ENCODE peak calls at places on chromosomes 3 and 15, in nine cellular contexts. One of them, this sample, is unnamed.

GRCh38 chr15:49134683-49135341 is 20.6 kb downstream of the COPS2 start:
- DNase-seq in fibroblast of pulmonary artery: peak
- DNase-seq in upper lobe of left lung: no peak
- DNase-seq in BJ: no peak
- DNase-seq in astrocyte: peak
- DNase-seq in tibial nerve: no peak
- DNase-seq in heart left ventricle: no peak
- DNase-seq in epithelial cell of esophagus: no peak
- DNase-seq in transverse colon: no peak
- DNase-seq in this sample: no peak

GRCh38 chr3:185988816-185989175 is 51.0 kb upstream of the TRA2B start:
- DNase-seq in fibroblast of pulmonary artery: no peak
- DNase-seq in upper lobe of left lung: no peak
- DNase-seq in BJ: no peak
- DNase-seq in astrocyte: no peak
- DNase-seq in tibial nerve: no peak
- DNase-seq in heart left ventricle: no peak
- DNase-seq in epithelial cell of esophagus: no peak
- DNase-seq in transverse colon: no peak
- DNase-seq in this sample: no peak

GRCh38 chr3:152197937-152198336 is 70.8 kb upstream of the MBNL1 start:
- DNase-seq in fibroblast of pulmonary artery: no peak
- DNase-seq in upper lobe of left lung: no peak
- DNase-seq in BJ: no peak
- DNase-seq in astrocyte: no peak
- DNase-seq in tibial nerve: no peak
- DNase-seq in heart left ventricle: no peak
- DNase-seq in epithelial cell of esophagus: no peak
- DNase-seq in transverse colon: no peak
- DNase-seq in this sample: no peak

GRCh38 chr15:67063689-67064606 is 1.5 kb upstream of the SMAD3 start:
- DNase-seq in fibroblast of pulmonary artery: no peak
- DNase-seq in upper lobe of left lung: peak
- DNase-seq in BJ: no peak
- DNase-seq in astrocyte: peak
- DNase-seq in tibial nerve: no peak
- DNase-seq in heart left ventricle: peak
- DNase-seq in epithelial cell of esophagus: no peak
- DNase-seq in transverse colon: peak
- DNase-seq in this sample: no peak

GRCh38 chr3:161796780-161797179 is 300.2 kb downstream of the OTOL1 start:
- DNase-seq in fibroblast of pulmonary artery: peak
- DNase-seq in upper lobe of left lung: no peak
- DNase-seq in BJ: no peak
- DNase-seq in astrocyte: no peak
- DNase-seq in tibial nerve: no peak
- DNase-seq in heart left ventricle: no peak
- DNase-seq in epithelial cell of esophagus: no peak
- DNase-seq in transverse colon: no peak
- DNase-seq in this sample: no peak

GRCh38 chr3:128486692-128487537 is 6.1 kb downstream of the GATA2 start:
- DNase-seq in fibroblast of pulmonary artery: peak
- DNase-seq in upper lobe of left lung: peak
- DNase-seq in BJ: no peak
- DNase-seq in astrocyte: no peak
- DNase-seq in tibial nerve: no peak
- DNase-seq in heart left ventricle: no peak
- DNase-seq in epithelial cell of esophagus: peak
- DNase-seq in transverse colon: no peak
- DNase-seq in this sample: no peak

GRCh38 chr3:99577160-99577559 is 61.2 kb upstream of the COL8A1 start:
- DNase-seq in fibroblast of pulmonary artery: peak
- DNase-seq in upper lobe of left lung: no peak
- DNase-seq in BJ: no peak
- DNase-seq in astrocyte: peak
- DNase-seq in tibial nerve: no peak
- DNase-seq in heart left ventricle: no peak
- DNase-seq in epithelial cell of esophagus: no peak
- DNase-seq in transverse colon: no peak
- DNase-seq in this sample: no peak

GRCh38 chr15:85750319-85750806 is 44.4 kb downstream of the KLHL25 start:
- DNase-seq in fibroblast of pulmonary artery: peak
- DNase-seq in upper lobe of left lung: peak
- DNase-seq in BJ: no peak
- DNase-seq in astrocyte: peak
- DNase-seq in tibial nerve: peak
- DNase-seq in heart left ventricle: peak
- DNase-seq in epithelial cell of esophagus: no peak
- DNase-seq in transverse colon: peak
- DNase-seq in this sample: no peak

GRCh38 chr3:190117995-190118394 is 2.7 kb downstream of the P3H2 start:
- DNase-seq in fibroblast of pulmonary artery: no peak
- DNase-seq in upper lobe of left lung: no peak
- DNase-seq in BJ: no peak
- DNase-seq in astrocyte: peak
- DNase-seq in tibial nerve: no peak
- DNase-seq in heart left ventricle: no peak
- DNase-seq in epithelial cell of esophagus: peak
- DNase-seq in transverse colon: no peak
- DNase-seq in this sample: no peak

GRCh38 chr3:190119734-190120133 is 963 bp downstream of the P3H2 start:
- DNase-seq in fibroblast of pulmonary artery: no peak
- DNase-seq in upper lobe of left lung: no peak
- DNase-seq in BJ: no peak
- DNase-seq in astrocyte: no peak
- DNase-seq in tibial nerve: no peak
- DNase-seq in heart left ventricle: no peak
- DNase-seq in epithelial cell of esophagus: no peak
- DNase-seq in transverse colon: no peak
- DNase-seq in this sample: no peak

GRCh38 chr3:190121061-190121765 is 516 bp upstream of the P3H2 start:
- DNase-seq in fibroblast of pulmonary artery: no peak
- DNase-seq in upper lobe of left lung: no peak
- DNase-seq in BJ: no peak
- DNase-seq in astrocyte: no peak
- DNase-seq in tibial nerve: no peak
- DNase-seq in heart left ventricle: no peak
- DNase-seq in epithelial cell of esophagus: no peak
- DNase-seq in transverse colon: no peak
- DNase-seq in this sample: no peak

GRCh38 chr3:190122198-190122771 is 1.6 kb upstream of the P3H2 start:
- DNase-seq in fibroblast of pulmonary artery: peak
- DNase-seq in upper lobe of left lung: no peak
- DNase-seq in BJ: no peak
- DNase-seq in astrocyte: peak
- DNase-seq in tibial nerve: no peak
- DNase-seq in heart left ventricle: no peak
- DNase-seq in epithelial cell of esophagus: no peak
- DNase-seq in transverse colon: no peak
- DNase-seq in this sample: no peak

DNA sequence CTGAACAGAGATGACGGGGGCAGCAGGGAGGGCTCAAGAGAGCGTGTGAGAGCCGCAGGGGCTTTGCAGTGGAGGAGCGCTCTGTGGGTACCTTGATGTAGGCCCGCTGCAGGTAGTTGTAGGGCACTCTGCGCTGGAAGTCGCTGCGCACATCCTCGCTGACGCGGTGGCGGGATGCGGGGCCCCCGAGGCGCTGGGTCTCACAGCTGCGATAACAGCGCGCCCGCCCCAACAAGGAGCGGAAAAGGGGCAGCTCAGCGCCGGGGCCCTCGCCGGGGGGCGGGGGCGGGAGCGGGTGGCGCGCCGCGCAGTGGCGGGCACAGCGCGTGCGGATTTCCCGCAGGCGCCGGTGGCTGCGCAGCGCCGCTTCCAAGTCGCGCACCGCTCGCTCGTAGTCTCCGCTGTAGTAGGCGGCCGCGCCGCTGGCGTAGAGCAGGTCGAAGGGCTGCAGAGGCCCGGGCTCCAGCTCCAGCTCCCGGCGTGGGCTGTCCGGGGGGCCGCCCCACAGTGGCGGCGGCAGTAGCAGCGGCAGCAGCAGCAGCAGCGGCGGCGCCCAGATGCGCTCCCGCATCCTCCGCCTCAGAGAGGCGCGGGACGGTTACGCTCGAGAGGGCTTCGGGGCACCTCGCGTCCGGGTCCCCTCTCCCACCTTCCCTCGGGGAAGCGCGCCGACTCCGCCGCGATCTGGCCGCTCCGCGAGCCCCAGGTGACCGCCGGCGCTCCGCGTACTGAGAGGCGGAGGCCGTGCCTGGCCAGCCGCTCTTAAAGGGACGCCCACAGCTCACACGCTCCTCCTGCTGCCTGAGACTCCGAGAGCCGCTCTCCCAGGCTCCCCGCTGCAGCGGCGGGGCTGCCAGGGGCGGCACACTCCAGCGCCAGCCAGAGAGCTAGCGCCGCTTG is at the start of gene P3H2:
- DNase-seq in fibroblast of pulmonary artery: peak
- DNase-seq in upper lobe of left lung: peak
- DNase-seq in BJ: no peak
- DNase-seq in astrocyte: peak
- DNase-seq in tibial nerve: peak
- DNase-seq in heart left ventricle: peak
- DNase-seq in epithelial cell of esophagus: peak
- DNase-seq in transverse colon: peak
- DNase-seq in this sample: peak
- TF ChIP-seq CTCF in fibroblast of pulmonary artery: peak
- TF ChIP-seq CTCF in upper lobe of left lung: peak
- TF ChIP-seq CTCF in BJ: peak
- TF ChIP-seq CTCF in astrocyte: peak
- TF ChIP-seq CTCF in tibial nerve: peak
- TF ChIP-seq CTCF in heart left ventricle: peak
- TF ChIP-seq CTCF in epithelial cell of esophagus: no peak
- TF ChIP-seq CTCF in transverse colon: peak
- TF ChIP-seq CTCF in this sample: peak

DNA sequence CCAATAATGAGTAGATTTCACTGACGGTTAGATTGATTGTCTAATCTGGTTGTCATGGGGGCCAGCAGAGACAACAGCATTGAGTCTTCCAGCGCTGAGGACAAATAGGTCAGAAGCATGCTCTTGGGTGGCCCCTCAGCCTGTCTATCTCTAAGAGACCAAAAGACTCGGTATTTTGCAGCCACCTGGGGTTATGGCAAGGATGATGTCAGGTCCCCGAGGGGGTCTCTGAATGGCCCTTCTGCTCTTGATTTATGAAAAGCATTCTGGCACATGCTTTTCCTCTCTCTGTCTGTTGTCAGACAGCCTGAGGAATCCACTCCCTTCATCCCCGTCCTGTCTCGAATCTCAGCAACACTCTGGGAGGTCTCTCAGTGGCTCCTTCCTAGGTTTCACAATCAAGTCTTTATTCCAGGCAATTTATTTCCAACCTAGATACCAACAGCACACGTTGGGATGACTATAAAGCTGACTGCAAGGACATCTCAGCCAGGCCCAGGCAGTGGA is 156.7 kb upstream of the RGMA start:
- DNase-seq in fibroblast of pulmonary artery: no peak
- DNase-seq in upper lobe of left lung: no peak
- DNase-seq in BJ: no peak
- DNase-seq in astrocyte: no peak
- DNase-seq in tibial nerve: no peak
- DNase-seq in heart left ventricle: no peak
- DNase-seq in epithelial cell of esophagus: no peak
- DNase-seq in transverse colon: no peak
- DNase-seq in this sample: no peak
- H3K4me3 ChIP-seq in fibroblast of pulmonary artery: no peak
- H3K4me3 ChIP-seq in upper lobe of left lung: no peak
- H3K4me3 ChIP-seq in BJ: no peak
- H3K4me3 ChIP-seq in astrocyte: no peak
- H3K4me3 ChIP-seq in tibial nerve: no peak
- H3K4me3 ChIP-seq in heart left ventricle: no peak
- H3K4me3 ChIP-seq in epithelial cell of esophagus: no peak
- H3K4me3 ChIP-seq in transverse colon: no peak
- H3K4me3 ChIP-seq in this sample: no peak

GRCh38 chr3:188931531-188931930 is 240.2 kb upstream of the TPRG1 start:
- DNase-seq in fibroblast of pulmonary artery: no peak
- DNase-seq in upper lobe of left lung: no peak
- DNase-seq in BJ: no peak
- DNase-seq in astrocyte: no peak
- DNase-seq in tibial nerve: no peak
- DNase-seq in heart left ventricle: no peak
- DNase-seq in epithelial cell of esophagus: no peak
- DNase-seq in transverse colon: no peak
- DNase-seq in this sample: no peak

GRCh38 chr3:188927971-188928370 is 243.8 kb upstream of the TPRG1 start:
- DNase-seq in fibroblast of pulmonary artery: no peak
- DNase-seq in upper lobe of left lung: no peak
- DNase-seq in BJ: no peak
- DNase-seq in astrocyte: no peak
- DNase-seq in tibial nerve: no peak
- DNase-seq in heart left ventricle: no peak
- DNase-seq in epithelial cell of esophagus: no peak
- DNase-seq in transverse colon: no peak
- DNase-seq in this sample: no peak

GRCh38 chr3:188926141-188926540 is 245.6 kb upstream of the TPRG1 start:
- DNase-seq in fibroblast of pulmonary artery: no peak
- DNase-seq in upper lobe of left lung: no peak
- DNase-seq in BJ: no peak
- DNase-seq in astrocyte: peak
- DNase-seq in tibial nerve: no peak
- DNase-seq in heart left ventricle: no peak
- DNase-seq in epithelial cell of esophagus: no peak
- DNase-seq in transverse colon: no peak
- DNase-seq in this sample: no peak

GRCh38 chr3:188926741-188927650 is 244.8 kb upstream of the TPRG1 start:
- DNase-seq in fibroblast of pulmonary artery: no peak
- DNase-seq in upper lobe of left lung: no peak
- DNase-seq in BJ: no peak
- DNase-seq in astrocyte: peak
- DNase-seq in tibial nerve: no peak
- DNase-seq in heart left ventricle: no peak
- DNase-seq in epithelial cell of esophagus: no peak
- DNase-seq in transverse colon: no peak
- DNase-seq in this sample: no peak

GRCh38 chr3:188929138-188929537 is 242.6 kb upstream of the TPRG1 start:
- DNase-seq in fibroblast of pulmonary artery: no peak
- DNase-seq in upper lobe of left lung: no peak
- DNase-seq in BJ: no peak
- DNase-seq in astrocyte: no peak
- DNase-seq in tibial nerve: no peak
- DNase-seq in heart left ventricle: no peak
- DNase-seq in epithelial cell of esophagus: peak
- DNase-seq in transverse colon: no peak
- DNase-seq in this sample: no peak
- TF ChIP-seq CTCF in fibroblast of pulmonary artery: peak
- TF ChIP-seq CTCF in upper lobe of left lung: no peak
- TF ChIP-seq CTCF in BJ: peak
- TF ChIP-seq CTCF in astrocyte: no peak
- TF ChIP-seq CTCF in tibial nerve: no peak
- TF ChIP-seq CTCF in heart left ventricle: no peak
- TF ChIP-seq CTCF in epithelial cell of esophagus: peak
- TF ChIP-seq CTCF in transverse colon: no peak
- TF ChIP-seq CTCF in this sample: no peak

DNA sequence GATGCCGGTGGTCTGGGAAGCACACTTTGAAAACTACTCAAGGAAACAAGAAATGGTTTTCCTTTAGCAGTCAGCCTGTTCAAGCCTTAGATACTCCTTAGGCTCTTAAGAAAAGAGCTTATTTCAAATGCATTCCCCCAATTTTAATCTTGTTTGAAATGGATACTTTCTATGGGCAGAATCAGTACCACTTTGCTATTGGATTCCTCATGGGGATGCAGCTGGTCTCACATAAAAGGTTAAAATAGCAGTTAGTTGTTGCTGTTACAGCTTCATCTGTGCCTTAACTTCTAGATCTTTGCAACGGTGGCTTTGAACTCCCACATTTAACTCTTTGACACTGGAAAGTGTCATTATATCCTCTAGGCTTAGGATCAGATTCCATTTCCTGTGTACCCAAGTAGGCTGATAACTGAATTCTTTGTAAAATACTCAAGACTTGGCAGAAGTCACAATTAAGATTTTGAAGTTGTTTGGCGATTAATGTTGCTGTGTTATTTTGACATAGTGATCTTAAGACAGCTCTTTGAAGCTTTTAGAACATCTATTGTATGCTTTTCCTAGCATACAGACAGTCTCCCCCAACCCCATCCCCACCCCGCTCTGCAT is 2.2 kb downstream of the THBS1 start:
- DNase-seq in fibroblast of pulmonary artery: no peak
- DNase-seq in upper lobe of left lung: no peak
- DNase-seq in BJ: peak
- DNase-seq in astrocyte: no peak
- DNase-seq in tibial nerve: no peak
- DNase-seq in heart left ventricle: no peak
- DNase-seq in epithelial cell of esophagus: no peak
- DNase-seq in transverse colon: no peak
- DNase-seq in this sample: no peak
- H3K4me3 ChIP-seq in fibroblast of pulmonary artery: peak
- H3K4me3 ChIP-seq in upper lobe of left lung: peak
- H3K4me3 ChIP-seq in BJ: peak
- H3K4me3 ChIP-seq in astrocyte: peak
- H3K4me3 ChIP-seq in tibial nerve: peak
- H3K4me3 ChIP-seq in heart left ventricle: peak
- H3K4me3 ChIP-seq in epithelial cell of esophagus: peak
- H3K4me3 ChIP-seq in transverse colon: peak
- H3K4me3 ChIP-seq in this sample: peak